ENCODE peak calls at places on chromosomes 16 and 17, in seven cellular contexts. One of them, this sample, is unnamed.

GRCh38 chr17:83185023-83186002 is 105.9 kb downstream of the METRNL start:
- DNase-seq in ovary: no peak
- DNase-seq in PC-3: no peak
- DNase-seq in testis: peak
- DNase-seq in dorsolateral prefrontal cortex: no peak
- DNase-seq in left ventricle myocardium inferior: no peak
- DNase-seq in Panc1: no peak
- DNase-seq in this sample: peak

GRCh38 chr17:16419929-16420271 is 4.5 kb downstream of the TRPV2 start:
- DNase-seq in PC-3: peak
- DNase-seq in Panc1: no peak
- DNase-seq in testis: no peak
- DNase-seq in left ventricle myocardium inferior: no peak
- DNase-seq in dorsolateral prefrontal cortex: no peak
- DNase-seq in ovary: peak
- DNase-seq in this sample: no peak

GRCh38 chr17:62848334-62848733 is 40.2 kb upstream of the MARCHF10 start:
- DNase-seq in ovary: no peak
- DNase-seq in left ventricle myocardium inferior: no peak
- DNase-seq in PC-3: no peak
- DNase-seq in testis: no peak
- DNase-seq in dorsolateral prefrontal cortex: no peak
- DNase-seq in Panc1: no peak
- DNase-seq in this sample: no peak

GRCh38 chr17:40707720-40708119 is 4.2 kb upstream of the KRT24 start:
- DNase-seq in left ventricle myocardium inferior: peak
- DNase-seq in PC-3: peak
- DNase-seq in dorsolateral prefrontal cortex: no peak
- DNase-seq in ovary: no peak
- DNase-seq in Panc1: no peak
- DNase-seq in testis: no peak
- DNase-seq in this sample: peak

GRCh38 chr17:29625037-29625750 is 2.5 kb upstream of the CORO6 start:
- DNase-seq in testis: no peak
- DNase-seq in dorsolateral prefrontal cortex: no peak
- DNase-seq in PC-3: no peak
- DNase-seq in left ventricle myocardium inferior: no peak
- DNase-seq in Panc1: no peak
- DNase-seq in ovary: no peak
- DNase-seq in this sample: no peak

GRCh38 chr17:15019158-15019557 is 246.0 kb downstream of the PMP22 start:
- DNase-seq in testis: no peak
- DNase-seq in left ventricle myocardium inferior: no peak
- DNase-seq in dorsolateral prefrontal cortex: no peak
- DNase-seq in Panc1: no peak
- DNase-seq in ovary: no peak
- DNase-seq in PC-3: no peak
- DNase-seq in this sample: no peak

GRCh38 chr17:79852748-79853147 is 13.5 kb upstream of the CBX4 start:
- DNase-seq in ovary: no peak
- DNase-seq in left ventricle myocardium inferior: no peak
- DNase-seq in PC-3: peak
- DNase-seq in Panc1: no peak
- DNase-seq in testis: no peak
- DNase-seq in dorsolateral prefrontal cortex: no peak
- DNase-seq in this sample: no peak

GRCh38 chr16:23962001-23962400 is 126.2 kb downstream of the PRKCB start:
- DNase-seq in testis: no peak
- DNase-seq in PC-3: no peak
- DNase-seq in Panc1: no peak
- DNase-seq in left ventricle myocardium inferior: no peak
- DNase-seq in dorsolateral prefrontal cortex: no peak
- DNase-seq in ovary: no peak
- DNase-seq in this sample: peak

GRCh38 chr16:75111514-75112280 is 4.9 kb downstream of the LDHD start:
- DNase-seq in PC-3: no peak
- DNase-seq in dorsolateral prefrontal cortex: no peak
- DNase-seq in testis: no peak
- DNase-seq in ovary: peak
- DNase-seq in Panc1: no peak
- DNase-seq in left ventricle myocardium inferior: no peak
- DNase-seq in this sample: no peak

GRCh38 chr17:79364695-79365094 is 246.2 kb downstream of the RBFOX3 start:
- DNase-seq in testis: no peak
- DNase-seq in Panc1: no peak
- DNase-seq in ovary: no peak
- DNase-seq in dorsolateral prefrontal cortex: no peak
- DNase-seq in left ventricle myocardium inferior: no peak
- DNase-seq in PC-3: no peak
- DNase-seq in this sample: no peak

GRCh38 chr16:14658063-14658462 is 25.3 kb downstream of the BFAR start:
- DNase-seq in ovary: no peak
- DNase-seq in Panc1: no peak
- DNase-seq in testis: no peak
- DNase-seq in left ventricle myocardium inferior: no peak
- DNase-seq in PC-3: no peak
- DNase-seq in dorsolateral prefrontal cortex: no peak
- DNase-seq in this sample: no peak

GRCh38 chr16:4265676-4266075 is 7.1 kb downstream of the TFAP4 start:
- DNase-seq in left ventricle myocardium inferior: no peak
- DNase-seq in dorsolateral prefrontal cortex: no peak
- DNase-seq in testis: no peak
- DNase-seq in PC-3: no peak
- DNase-seq in Panc1: no peak
- DNase-seq in ovary: no peak
- DNase-seq in this sample: no peak

GRCh38 chr16:19123535-19124178 is 9.9 kb downstream of the ITPRIPL2 start:
- DNase-seq in Panc1: no peak
- DNase-seq in left ventricle myocardium inferior: no peak
- DNase-seq in ovary: no peak
- DNase-seq in testis: no peak
- DNase-seq in PC-3: peak
- DNase-seq in dorsolateral prefrontal cortex: no peak
- DNase-seq in this sample: no peak

GRCh38 chr16:27625050-27625697 is 75.2 kb downstream of the KATNIP start:
- DNase-seq in dorsolateral prefrontal cortex: no peak
- DNase-seq in Panc1: no peak
- DNase-seq in ovary: no peak
- DNase-seq in PC-3: no peak
- DNase-seq in left ventricle myocardium inferior: no peak
- DNase-seq in testis: no peak
- DNase-seq in this sample: no peak

GRCh38 chr17:30922235-30922993 is 669 bp downstream of the ADAP2 start:
- DNase-seq in ovary: no peak
- DNase-seq in PC-3: no peak
- DNase-seq in testis: no peak
- DNase-seq in Panc1: no peak
- DNase-seq in left ventricle myocardium inferior: peak
- DNase-seq in dorsolateral prefrontal cortex: no peak
- DNase-seq in this sample: no peak

GRCh38 chr16:813204-813915 is 12.8 kb upstream of the GNG13 start:
- DNase-seq in Panc1: no peak
- DNase-seq in left ventricle myocardium inferior: peak
- DNase-seq in ovary: peak
- DNase-seq in PC-3: peak
- DNase-seq in dorsolateral prefrontal cortex: peak
- DNase-seq in testis: peak
- DNase-seq in this sample: no peak

GRCh38 chr17:6084226-6085161 is 14.3 kb downstream of the WSCD1 start:
- DNase-seq in Panc1: no peak
- DNase-seq in left ventricle myocardium inferior: no peak
- DNase-seq in testis: no peak
- DNase-seq in ovary: no peak
- DNase-seq in PC-3: no peak
- DNase-seq in dorsolateral prefrontal cortex: peak
- DNase-seq in this sample: no peak

GRCh38 chr16:56286819-56287218 is 95.5 kb downstream of the GNAO1 start:
- DNase-seq in PC-3: no peak
- DNase-seq in ovary: no peak
- DNase-seq in dorsolateral prefrontal cortex: no peak
- DNase-seq in Panc1: no peak
- DNase-seq in testis: no peak
- DNase-seq in left ventricle myocardium inferior: no peak
- DNase-seq in this sample: no peak

GRCh38 chr16:49189286-49189685 is 92.4 kb downstream of the CBLN1 start:
- DNase-seq in left ventricle myocardium inferior: no peak
- DNase-seq in Panc1: no peak
- DNase-seq in testis: no peak
- DNase-seq in dorsolateral prefrontal cortex: no peak
- DNase-seq in PC-3: peak
- DNase-seq in ovary: no peak
- DNase-seq in this sample: no peak

GRCh38 chr16:749010-749409 is 8.2 kb upstream of the CIAO3 start:
- DNase-seq in testis: no peak
- DNase-seq in dorsolateral prefrontal cortex: no peak
- DNase-seq in ovary: no peak
- DNase-seq in PC-3: no peak
- DNase-seq in Panc1: no peak
- DNase-seq in left ventricle myocardium inferior: no peak
- DNase-seq in this sample: no peak

GRCh38 chr17:71494456-71494855 is 626.4 kb upstream of the SOX9 start:
- DNase-seq in testis: no peak
- DNase-seq in Panc1: no peak
- DNase-seq in ovary: no peak
- DNase-seq in left ventricle myocardium inferior: no peak
- DNase-seq in PC-3: no peak
- DNase-seq in dorsolateral prefrontal cortex: no peak
- DNase-seq in this sample: no peak

GRCh38 chr16:81929841-81930240 is 81.4 kb downstream of the SDR42E1 start:
- DNase-seq in ovary: no peak
- DNase-seq in testis: no peak
- DNase-seq in dorsolateral prefrontal cortex: no peak
- DNase-seq in Panc1: no peak
- DNase-seq in left ventricle myocardium inferior: no peak
- DNase-seq in PC-3: no peak
- DNase-seq in this sample: no peak

GRCh38 chr16:1364510-1364909 is 12.8 kb downstream of the GNPTG start:
- DNase-seq in testis: no peak
- DNase-seq in dorsolateral prefrontal cortex: no peak
- DNase-seq in left ventricle myocardium inferior: no peak
- DNase-seq in ovary: no peak
- DNase-seq in Panc1: no peak
- DNase-seq in PC-3: no peak
- DNase-seq in this sample: no peak

GRCh38 chr16:24075929-24076716 is 180.0 kb upstream of the CACNG3 start:
- DNase-seq in testis: no peak
- DNase-seq in Panc1: no peak
- DNase-seq in PC-3: peak
- DNase-seq in ovary: no peak
- DNase-seq in dorsolateral prefrontal cortex: no peak
- DNase-seq in left ventricle myocardium inferior: no peak
- DNase-seq in this sample: no peak

GRCh38 chr17:75400326-75400939 is 5.0 kb downstream of the GRB2 start:
- DNase-seq in Panc1: no peak
- DNase-seq in ovary: no peak
- DNase-seq in dorsolateral prefrontal cortex: no peak
- DNase-seq in PC-3: no peak
- DNase-seq in left ventricle myocardium inferior: no peak
- DNase-seq in testis: no peak
- DNase-seq in this sample: no peak

GRCh38 chr16:8996891-8997290 is 33.2 kb upstream of the USP7 start:
- DNase-seq in Panc1: no peak
- DNase-seq in PC-3: no peak
- DNase-seq in ovary: no peak
- DNase-seq in testis: peak
- DNase-seq in dorsolateral prefrontal cortex: no peak
- DNase-seq in left ventricle myocardium inferior: no peak
- DNase-seq in this sample: no peak

GRCh38 chr17:68589086-68589485 is 12.1 kb downstream of the FAM20A start:
- DNase-seq in Panc1: no peak
- DNase-seq in dorsolateral prefrontal cortex: no peak
- DNase-seq in left ventricle myocardium inferior: no peak
- DNase-seq in testis: no peak
- DNase-seq in ovary: no peak
- DNase-seq in PC-3: no peak
- DNase-seq in this sample: no peak
- H3K27ac ChIP-seq in Panc1: no peak
- H3K27ac ChIP-seq in dorsolateral prefrontal cortex: no peak
- H3K27ac ChIP-seq in left ventricle myocardium inferior: no peak
- H3K27ac ChIP-seq in testis: no peak
- H3K27ac ChIP-seq in ovary: no peak
- H3K27ac ChIP-seq in PC-3: no peak
- H3K27ac ChIP-seq in this sample: no peak

GRCh38 chr16:89323120-89323960 is 105.8 kb downstream of the ZNF778 start:
- DNase-seq in Panc1: no peak
- DNase-seq in testis: no peak
- DNase-seq in dorsolateral prefrontal cortex: no peak
- DNase-seq in PC-3: no peak
- DNase-seq in ovary: no peak
- DNase-seq in left ventricle myocardium inferior: no peak
- DNase-seq in this sample: no peak
- H3K4me3 ChIP-seq in Panc1: peak
- H3K4me3 ChIP-seq in testis: no peak
- H3K4me3 ChIP-seq in dorsolateral prefrontal cortex: no peak
- H3K4me3 ChIP-seq in PC-3: no peak
- H3K4me3 ChIP-seq in ovary: no peak
- H3K4me3 ChIP-seq in left ventricle myocardium inferior: no peak
- H3K4me3 ChIP-seq in this sample: no peak

GRCh38 chr16:86509759-86510464 is 415 bp upstream of the FOXF1 start:
- DNase-seq in ovary: peak
- DNase-seq in testis: no peak
- DNase-seq in Panc1: no peak
- DNase-seq in left ventricle myocardium inferior: peak
- DNase-seq in PC-3: no peak
- DNase-seq in dorsolateral prefrontal cortex: no peak
- DNase-seq in this sample: no peak
- TF ChIP-seq CTCF in ovary: no peak
- TF ChIP-seq CTCF in testis: no peak
- TF ChIP-seq CTCF in Panc1: no peak
- TF ChIP-seq CTCF in left ventricle myocardium inferior: no peak
- TF ChIP-seq CTCF in PC-3: no peak
- TF ChIP-seq CTCF in dorsolateral prefrontal cortex: no peak
- TF ChIP-seq CTCF in this sample: no peak

GRCh38 chr17:4531988-4532736 is 23.0 kb downstream of the MYBBP1A start:
- DNase-seq in left ventricle myocardium inferior: no peak
- DNase-seq in testis: no peak
- DNase-seq in dorsolateral prefrontal cortex: no peak
- DNase-seq in PC-3: no peak
- DNase-seq in ovary: no peak
- DNase-seq in Panc1: no peak
- DNase-seq in this sample: no peak

GRCh38 chr17:4532860-4533521 is 22.2 kb downstream of the MYBBP1A start:
- DNase-seq in ovary: no peak
- DNase-seq in PC-3: no peak
- DNase-seq in dorsolateral prefrontal cortex: no peak
- DNase-seq in left ventricle myocardium inferior: no peak
- DNase-seq in Panc1: no peak
- DNase-seq in testis: no peak
- DNase-seq in this sample: no peak

GRCh38 chr17:4534928-4535666 is 20.1 kb downstream of the MYBBP1A start:
- DNase-seq in Panc1: no peak
- DNase-seq in left ventricle myocardium inferior: no peak
- DNase-seq in PC-3: no peak
- DNase-seq in dorsolateral prefrontal cortex: peak
- DNase-seq in ovary: no peak
- DNase-seq in testis: no peak
- DNase-seq in this sample: no peak

GRCh38 chr17:4534515-4534914 is 20.7 kb downstream of the MYBBP1A start:
- DNase-seq in testis: no peak
- DNase-seq in dorsolateral prefrontal cortex: peak
- DNase-seq in Panc1: no peak
- DNase-seq in PC-3: no peak
- DNase-seq in left ventricle myocardium inferior: no peak
- DNase-seq in ovary: no peak
- DNase-seq in this sample: no peak

GRCh38 chr17:4533522-4534502 is 21.4 kb downstream of the MYBBP1A start:
- DNase-seq in Panc1: no peak
- DNase-seq in dorsolateral prefrontal cortex: peak
- DNase-seq in PC-3: peak
- DNase-seq in testis: no peak
- DNase-seq in left ventricle myocardium inferior: peak
- DNase-seq in ovary: no peak
- DNase-seq in this sample: no peak
- H3K27ac ChIP-seq in Panc1: peak
- H3K27ac ChIP-seq in dorsolateral prefrontal cortex: peak
- H3K27ac ChIP-seq in PC-3: no peak
- H3K27ac ChIP-seq in testis: no peak
- H3K27ac ChIP-seq in left ventricle myocardium inferior: peak
- H3K27ac ChIP-seq in ovary: no peak
- H3K27ac ChIP-seq in this sample: peak

This sample was measured in coronary artery.